ENCODE peak calls at places on chromosomes 11 and 22, in eight cellular contexts. C, F, G, Q, S, X, T and U are unnamed samples.

GRCh38 chr22:45144928-45145327 is 18.8 kb upstream of the NUP50 start:
- DNase-seq in C (no peak), F (no peak), G (no peak), Q (no peak), S (no peak), X (no peak), T (no peak), U (no peak)

GRCh38 chr22:31537019-31537535 is 40.7 kb downstream of the SFI1 start:
- DNase-seq in C (no peak), F (no peak), G (no peak), Q (no peak), S (no peak), X (no peak), T (no peak), U (no peak)

GRCh38 chr11:110471315-110471714 is 41.6 kb downstream of the FDX1 start:
- DNase-seq in C (no peak), F (no peak), G (no peak), Q (no peak), S (no peak), X (peak; percentile 75), T (no peak), U (no peak)

GRCh38 chr22:45163074-45163416 is 680 bp upstream of the NUP50 start:
- DNase-seq in C (no peak), F (no peak), G (peak; percentile 22), Q (no peak), S (peak; percentile 64), X (peak; percentile 54), T (no peak), U (no peak)

GRCh38 chr11:75429902-75430691 is 2.9 kb downstream of the KLHL35 start:
- DNase-seq in C (no peak), F (peak; percentile 75), G (no peak), Q (peak; percentile 76), S (peak; percentile 70), X (peak; percentile 63), T (peak; percentile 26), U (no peak)

GRCh38 chr11:30585067-30585891 is 874 bp downstream of the MPPED2 start:
- DNase-seq in C (no peak), F (peak; percentile 46), G (peak; percentile 11), Q (peak; percentile 28), S (peak; percentile 37), X (no peak), T (peak; percentile 51), U (no peak)

GRCh38 chr11:45045692-45046471 is 95.2 kb upstream of the TP53I11 start:
- DNase-seq in C (peak; percentile 6), F (peak; percentile 70), G (no peak), Q (peak; percentile 31), S (peak; percentile 27), X (peak; percentile 50), T (no peak), U (no peak)

GRCh38 chr11:79313513-79313912 is 127.3 kb downstream of the TENM4 start:
- DNase-seq in C (no peak), F (no peak), G (no peak), Q (no peak), S (no peak), X (no peak), T (no peak), U (no peak)

GRCh38 chr11:67582026-67582425 is 1.6 kb upstream of the GSTP1 start:
- DNase-seq in C (no peak), F (no peak), G (no peak), Q (no peak), S (no peak), X (no peak), T (no peak), U (no peak)

GRCh38 chr22:24153353-24153752 is 27.9 kb upstream of the SUSD2 start:
- DNase-seq in C (no peak), F (no peak), G (no peak), Q (no peak), S (no peak), X (peak; percentile 69), T (no peak), U (no peak)

GRCh38 chr11:8739309-8739793 is 56.8 kb downstream of the RPL27A start:
- DNase-seq in C (no peak), F (no peak), G (no peak), Q (no peak), S (peak; percentile 46), X (no peak), T (peak; percentile 59), U (no peak)

GRCh38 chr11:12995211-12995610 is 13.9 kb upstream of the RASSF10 start:
- DNase-seq in C (no peak), F (no peak), G (no peak), Q (no peak), S (no peak), X (no peak), T (no peak), U (no peak)

GRCh38 chr11:100562102-100562501 is 125.0 kb upstream of the ARHGAP42 start:
- DNase-seq in C (no peak), F (no peak), G (no peak), Q (no peak), S (peak; percentile 19), X (peak; percentile 86), T (no peak), U (no peak)

GRCh38 chr22:44025171-44026065 is 1.3 kb downstream of the PARVB start:
- DNase-seq in C (no peak), F (peak; percentile 67), G (no peak), Q (peak; percentile 45), S (no peak), X (no peak), T (no peak), U (no peak)

GRCh38 chr11:85941380-85941973 is 86.3 kb downstream of the CCDC83 start:
- DNase-seq in C (no peak), F (no peak), G (peak; percentile 70), Q (peak; percentile 40), S (peak; percentile 49), X (peak; percentile 74), T (peak; percentile 37), U (no peak)

GRCh38 chr11:70569173-70569890 is 171.0 kb downstream of the CTTN start:
- DNase-seq in C (no peak), F (no peak), G (no peak), Q (no peak), S (no peak), X (no peak), T (no peak), U (no peak)

GRCh38 chr11:78149646-78150045 is 10.2 kb upstream of the ALG8 start:
- DNase-seq in C (no peak), F (no peak), G (no peak), Q (no peak), S (no peak), X (peak; percentile 87), T (no peak), U (no peak)

GRCh38 chr11:118911113-118911879 is 14.4 kb downstream of the BCL9L start:
- DNase-seq in C (no peak), F (peak; percentile 60), G (peak; percentile 65), Q (no peak), S (peak; percentile 48), X (peak; percentile 52), T (no peak), U (no peak)

GRCh38 chr22:23531966-23532735 is 47.9 kb downstream of the IGLL1 start:
- DNase-seq in C (no peak), F (no peak), G (peak; percentile 37), Q (no peak), S (no peak), X (no peak), T (no peak), U (no peak)

GRCh38 chr22:47045691-47046410 is 283.4 kb downstream of the TBC1D22A start:
- DNase-seq in C (no peak), F (peak; percentile 17), G (peak; percentile 5), Q (no peak), S (peak; percentile 5), X (no peak), T (no peak), U (no peak)

GRCh38 chr11:73729594-73730206 is 31.2 kb downstream of the RAB6A start:
- DNase-seq in C (peak; percentile 4), F (no peak), G (no peak), Q (no peak), S (no peak), X (no peak), T (no peak), U (no peak)

GRCh38 chr11:94857337-94857736 is 89.2 kb downstream of the AMOTL1 start:
- DNase-seq in C (no peak), F (no peak), G (no peak), Q (no peak), S (no peak), X (no peak), T (no peak), U (no peak)

DNA sequence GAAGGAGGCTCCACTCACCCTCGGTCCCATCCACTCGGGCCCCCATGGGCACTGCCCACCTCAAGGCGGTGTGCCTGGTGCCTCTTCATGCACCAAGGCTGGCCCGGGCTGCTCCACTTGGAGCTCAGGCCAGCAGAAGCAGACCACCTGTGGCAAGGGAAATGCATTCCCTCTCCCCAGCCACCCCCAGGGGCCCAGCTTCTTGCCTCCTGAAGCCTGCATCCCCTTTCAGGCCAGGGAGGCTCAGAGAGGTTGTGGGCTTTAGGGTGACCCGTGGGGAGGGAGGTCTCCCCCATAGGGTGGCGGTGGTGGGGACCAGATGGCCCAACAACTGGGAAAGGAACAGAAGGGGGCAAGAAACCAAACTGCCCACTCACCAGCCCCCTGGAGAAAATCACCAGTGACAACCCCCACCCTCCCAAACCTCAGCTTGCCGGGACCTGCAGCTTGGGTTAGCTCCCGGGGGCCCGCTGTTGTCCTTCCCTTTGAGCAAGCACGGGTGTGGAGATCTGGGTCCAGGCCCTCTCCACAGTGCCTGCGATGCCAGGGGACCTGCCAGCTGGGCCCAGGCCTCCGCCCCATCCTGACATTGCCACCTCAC is 8.4 kb downstream of the CBX6 start:
- DNase-seq in C (no peak), F (no peak), G (no peak), Q (no peak), S (no peak), X (no peak), T (no peak), U (no peak)
- H3K4me1 ChIP-seq in C (peaks cover 2% of the 10 kb centered on the region), F (peaks cover 36% of the 10 kb centered on the region), G (peaks cover 27% of the 10 kb centered on the region), Q (peaks cover 39% of the 10 kb centered on the region), S (peaks cover 23% of the 10 kb centered on the region), X (no peaks in the 10 kb centered on the region), T (peaks cover 8% of the 10 kb centered on the region), U (peaks cover 83% of the 10 kb centered on the region)

GRCh38 chr11:47399860-47400812 is 8.3 kb upstream of the SLC39A13 start:
- DNase-seq in C (no peak), F (peak; percentile 31), G (peak; percentile 62), Q (no peak), S (no peak), X (no peak), T (no peak), U (no peak)
- TF ChIP-seq POLR2A in C (no peak), F (no peak), G (no peak), Q (no peak), S (no peak), X (no peak), T (peak; percentile 36), U (no peak)

GRCh38 chr22:19717691-19718254 is 3.5 kb downstream of the SEPTIN5 start:
- DNase-seq in C (no peak), F (peak; percentile 71), G (peak; percentile 80), Q (peak; percentile 79), S (peak; percentile 73), X (peak; percentile 52), T (peak; percentile 60), U (no peak)
- H3K27ac ChIP-seq in C (peak overlapping the region; percentile 84), F (peak overlapping the region; percentile 80), G (no peak overlapping the region), Q (peak overlapping the region; percentile 58), S (no peak overlapping the region), X (peak overlapping the region; percentile 19), T (peak overlapping the region; percentile 25), U (peak overlapping the region; percentile 44)

DNA sequence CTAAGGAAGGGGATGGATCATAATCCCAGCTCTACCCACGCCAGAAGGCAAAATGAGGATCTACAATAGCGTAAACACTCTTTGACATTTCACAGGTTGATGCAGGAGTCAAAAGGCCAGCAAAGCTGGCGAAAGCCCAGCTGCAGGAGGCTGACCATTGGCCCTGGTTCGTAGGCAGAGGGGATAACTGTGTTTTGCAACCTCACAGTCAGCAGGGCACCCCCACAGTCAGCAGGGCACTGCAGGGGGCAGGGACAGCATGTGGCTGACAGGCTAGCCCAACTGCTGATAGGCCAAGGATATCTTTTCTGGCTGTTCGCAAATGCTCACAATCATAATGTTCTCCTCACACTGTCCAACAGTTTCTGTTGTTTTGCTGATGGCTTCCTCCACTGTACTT is 372.7 kb downstream of the BUD13 start:
- DNase-seq in C (no peak), F (no peak), G (no peak), Q (no peak), S (no peak), X (no peak), T (no peak), U (no peak)
- H3K4me1 ChIP-seq in C (no peaks in the 10 kb centered on the region), F (no peaks in the 10 kb centered on the region), G (no peaks in the 10 kb centered on the region), Q (no peaks in the 10 kb centered on the region), S (no peaks in the 10 kb centered on the region), X (no peaks in the 10 kb centered on the region), T (no peaks in the 10 kb centered on the region), U (no peaks in the 10 kb centered on the region)